ENCODE peak calls at places on chromosome 14, in five cellular contexts. One of them, this sample, is unnamed.

GRCh38 chr14:58813745-58814144 is 176.0 kb downstream of the DACT1 start:
- DNase-seq in stomach: no peak
- DNase-seq in naive thymus-derived CD4-positive, alpha-beta T cell: no peak
- DNase-seq in mesendoderm: no peak
- DNase-seq in A549: no peak
- DNase-seq in this sample: no peak

GRCh38 chr14:24149302-24149969 is 2.1 kb downstream of the RNF31 start:
- DNase-seq in stomach: no peak
- DNase-seq in naive thymus-derived CD4-positive, alpha-beta T cell: no peak
- DNase-seq in mesendoderm: no peak
- DNase-seq in A549: no peak
- DNase-seq in this sample: no peak

GRCh38 chr14:59004012-59004411 is 184.5 kb upstream of the DAAM1 start:
- DNase-seq in stomach: no peak
- DNase-seq in naive thymus-derived CD4-positive, alpha-beta T cell: no peak
- DNase-seq in mesendoderm: no peak
- DNase-seq in A549: no peak
- DNase-seq in this sample: no peak

GRCh38 chr14:57747036-57747435 is 118.9 kb downstream of the SLC35F4 start:
- DNase-seq in stomach: peak; percentile 76
- DNase-seq in naive thymus-derived CD4-positive, alpha-beta T cell: no peak
- DNase-seq in mesendoderm: no peak
- DNase-seq in A549: no peak
- DNase-seq in this sample: peak; percentile 28

GRCh38 chr14:89139404-89140247 is 277.4 kb downstream of the FOXN3 start:
- DNase-seq in stomach: no peak
- DNase-seq in naive thymus-derived CD4-positive, alpha-beta T cell: no peak
- DNase-seq in mesendoderm: peak; percentile 18
- DNase-seq in A549: no peak
- DNase-seq in this sample: no peak

GRCh38 chr14:97709552-97709951 is 912.4 kb downstream of the VRK1 start:
- DNase-seq in stomach: no peak
- DNase-seq in naive thymus-derived CD4-positive, alpha-beta T cell: no peak
- DNase-seq in mesendoderm: no peak
- DNase-seq in A549: no peak
- DNase-seq in this sample: no peak

GRCh38 chr14:70640938-70641547 is 673 bp upstream of the TTC9 start:
- DNase-seq in stomach: peak; percentile 63
- DNase-seq in naive thymus-derived CD4-positive, alpha-beta T cell: peak; percentile 24
- DNase-seq in mesendoderm: peak; percentile 68
- DNase-seq in A549: peak; percentile 61
- DNase-seq in this sample: peak; percentile 33

GRCh38 chr14:96987771-96988170 is 190.6 kb downstream of the VRK1 start:
- DNase-seq in stomach: no peak
- DNase-seq in naive thymus-derived CD4-positive, alpha-beta T cell: no peak
- DNase-seq in mesendoderm: no peak
- DNase-seq in A549: no peak
- DNase-seq in this sample: no peak

GRCh38 chr14:26687438-26687837 is 89.6 kb upstream of the NOVA1 start:
- DNase-seq in stomach: no peak
- DNase-seq in naive thymus-derived CD4-positive, alpha-beta T cell: no peak
- DNase-seq in mesendoderm: no peak
- DNase-seq in A549: no peak
- DNase-seq in this sample: no peak

GRCh38 chr14:105885561-105886320 is 359.4 kb downstream of the TMEM121 start:
- DNase-seq in stomach: peak; percentile 16
- DNase-seq in naive thymus-derived CD4-positive, alpha-beta T cell: no peak
- DNase-seq in mesendoderm: no peak
- DNase-seq in A549: no peak
- DNase-seq in this sample: no peak

GRCh38 chr14:89117017-89117416 is 292.6 kb downstream of the TTC8 start:
- DNase-seq in stomach: no peak
- DNase-seq in naive thymus-derived CD4-positive, alpha-beta T cell: no peak
- DNase-seq in mesendoderm: peak; percentile 5
- DNase-seq in A549: no peak
- DNase-seq in this sample: no peak

GRCh38 chr14:76710093-76711010 is 50.9 kb upstream of the VASH1 start:
- DNase-seq in stomach: no peak
- DNase-seq in naive thymus-derived CD4-positive, alpha-beta T cell: no peak
- DNase-seq in mesendoderm: peak; percentile 51
- DNase-seq in A549: peak; percentile 44
- DNase-seq in this sample: peak; percentile 63

GRCh38 chr14:28751467-28752058 is 15.0 kb upstream of the FOXG1 start:
- DNase-seq in stomach: peak; percentile 39
- DNase-seq in naive thymus-derived CD4-positive, alpha-beta T cell: no peak
- DNase-seq in mesendoderm: peak; percentile 83
- DNase-seq in A549: peak; percentile 51
- DNase-seq in this sample: peak; percentile 39

GRCh38 chr14:52755607-52756316 is 25.8 kb downstream of the STYX start:
- DNase-seq in stomach: no peak
- DNase-seq in naive thymus-derived CD4-positive, alpha-beta T cell: no peak
- DNase-seq in mesendoderm: no peak
- DNase-seq in A549: no peak
- DNase-seq in this sample: no peak

GRCh38 chr14:70166530-70167203 is 22.1 kb downstream of the SLC8A3 start:
- DNase-seq in stomach: no peak
- DNase-seq in naive thymus-derived CD4-positive, alpha-beta T cell: no peak
- DNase-seq in mesendoderm: no peak
- DNase-seq in A549: no peak
- DNase-seq in this sample: no peak

GRCh38 chr14:76953196-76953945 is 75.1 kb downstream of the IRF2BPL start:
- DNase-seq in stomach: peak; percentile 83
- DNase-seq in naive thymus-derived CD4-positive, alpha-beta T cell: peak; percentile 25
- DNase-seq in mesendoderm: no peak
- DNase-seq in A549: peak; percentile 90
- DNase-seq in this sample: peak; percentile 90

GRCh38 chr14:35897616-35898111 is 71.5 kb downstream of the BRMS1L start:
- DNase-seq in stomach: no peak
- DNase-seq in naive thymus-derived CD4-positive, alpha-beta T cell: no peak
- DNase-seq in mesendoderm: peak; percentile 69
- DNase-seq in A549: no peak
- DNase-seq in this sample: no peak

GRCh38 chr14:92244805-92245204 is 78.2 kb upstream of the SLC24A4 start:
- DNase-seq in stomach: no peak
- DNase-seq in naive thymus-derived CD4-positive, alpha-beta T cell: no peak
- DNase-seq in mesendoderm: peak; percentile 16
- DNase-seq in A549: no peak
- DNase-seq in this sample: no peak

GRCh38 chr14:57847096-57847495 is 18.8 kb downstream of the SLC35F4 start:
- DNase-seq in stomach: no peak
- DNase-seq in naive thymus-derived CD4-positive, alpha-beta T cell: no peak
- DNase-seq in mesendoderm: no peak
- DNase-seq in A549: no peak
- DNase-seq in this sample: no peak

GRCh38 chr14:22380511-22381455 is 208.2 kb downstream of the DAD1 start:
- DNase-seq in stomach: no peak
- DNase-seq in naive thymus-derived CD4-positive, alpha-beta T cell: no peak
- DNase-seq in mesendoderm: peak; percentile 61
- DNase-seq in A549: no peak
- DNase-seq in this sample: no peak

GRCh38 chr14:54891471-54892245 is 11.0 kb downstream of the GCH1 start:
- DNase-seq in stomach: no peak
- DNase-seq in naive thymus-derived CD4-positive, alpha-beta T cell: no peak
- DNase-seq in mesendoderm: no peak
- DNase-seq in A549: no peak
- DNase-seq in this sample: no peak

GRCh38 chr14:91919814-91920213 is 27.7 kb downstream of the FBLN5 start:
- DNase-seq in stomach: no peak
- DNase-seq in naive thymus-derived CD4-positive, alpha-beta T cell: no peak
- DNase-seq in mesendoderm: no peak
- DNase-seq in A549: no peak
- DNase-seq in this sample: peak; percentile 37

GRCh38 chr14:71552809-71553208 is 379.4 kb upstream of the RGS6 start:
- DNase-seq in stomach: no peak
- DNase-seq in naive thymus-derived CD4-positive, alpha-beta T cell: no peak
- DNase-seq in mesendoderm: no peak
- DNase-seq in A549: no peak
- DNase-seq in this sample: no peak

GRCh38 chr14:55130194-55130550 is 1.1 kb downstream of the LGALS3 start:
- DNase-seq in stomach: peak; percentile 44
- DNase-seq in naive thymus-derived CD4-positive, alpha-beta T cell: no peak
- DNase-seq in mesendoderm: peak; percentile 60
- DNase-seq in A549: peak; percentile 54
- DNase-seq in this sample: no peak

GRCh38 chr14:57346741-57347140 is 43.6 kb upstream of the NAA30 start:
- DNase-seq in stomach: no peak
- DNase-seq in naive thymus-derived CD4-positive, alpha-beta T cell: no peak
- DNase-seq in mesendoderm: no peak
- DNase-seq in A549: no peak
- DNase-seq in this sample: no peak

GRCh38 chr14:67881225-67881624 is 61.6 kb downstream of the RAD51B start:
- DNase-seq in stomach: no peak
- DNase-seq in naive thymus-derived CD4-positive, alpha-beta T cell: no peak
- DNase-seq in mesendoderm: no peak
- DNase-seq in A549: no peak
- DNase-seq in this sample: no peak

GRCh38 chr14:104865069-104865630 is at the start of gene CEP170B:
- DNase-seq in stomach: peak; percentile 68
- DNase-seq in naive thymus-derived CD4-positive, alpha-beta T cell: peak; percentile 44
- DNase-seq in mesendoderm: peak; percentile 32
- DNase-seq in A549: peak; percentile 60
- DNase-seq in this sample: no peak

GRCh38 chr14:35122696-35123387 is 490 bp downstream of the PRORP start:
- DNase-seq in stomach: no peak
- DNase-seq in naive thymus-derived CD4-positive, alpha-beta T cell: no peak
- DNase-seq in mesendoderm: peak; percentile 74
- DNase-seq in A549: peak; percentile 55
- DNase-seq in this sample: peak; percentile 49

GRCh38 chr14:104770851-104771272 is 17.9 kb downstream of the SIVA1 start:
- DNase-seq in stomach: no peak
- DNase-seq in naive thymus-derived CD4-positive, alpha-beta T cell: no peak
- DNase-seq in mesendoderm: no peak
- DNase-seq in A549: no peak
- DNase-seq in this sample: no peak

GRCh38 chr14:55136868-55137785 is 8.1 kb downstream of the LGALS3 start:
- DNase-seq in stomach: peak; percentile 79
- DNase-seq in naive thymus-derived CD4-positive, alpha-beta T cell: no peak
- DNase-seq in mesendoderm: no peak
- DNase-seq in A549: no peak
- DNase-seq in this sample: peak; percentile 60

GRCh38 chr14:72792051-72792788 is 101.7 kb downstream of the DPF3 start:
- DNase-seq in stomach: no peak
- DNase-seq in naive thymus-derived CD4-positive, alpha-beta T cell: no peak
- DNase-seq in mesendoderm: peak; percentile 32
- DNase-seq in A549: no peak
- DNase-seq in this sample: peak; percentile 92

GRCh38 chr14:68955164-68955921 is 23.8 kb downstream of the ACTN1 start:
- DNase-seq in stomach: no peak
- DNase-seq in naive thymus-derived CD4-positive, alpha-beta T cell: no peak
- DNase-seq in mesendoderm: no peak
- DNase-seq in A549: no peak
- DNase-seq in this sample: no peak
- H3K4me1 ChIP-seq in stomach: peaks cover 94% of the 10 kb centered on the region
- H3K4me1 ChIP-seq in naive thymus-derived CD4-positive, alpha-beta T cell: peaks cover 88% of the 10 kb centered on the region
- H3K4me1 ChIP-seq in mesendoderm: peaks cover 7% of the 10 kb centered on the region
- H3K4me1 ChIP-seq in A549: peaks cover 100% of the 10 kb centered on the region
- H3K4me1 ChIP-seq in this sample: peaks cover 75% of the 10 kb centered on the region

GRCh38 chr14:21108791-21109190 is 7.9 kb downstream of the TMEM253 start:
- DNase-seq in stomach: no peak
- DNase-seq in naive thymus-derived CD4-positive, alpha-beta T cell: no peak
- DNase-seq in mesendoderm: no peak
- DNase-seq in A549: no peak
- DNase-seq in this sample: no peak

GRCh38 chr14:21106506-21107359 is 5.9 kb downstream of the TMEM253 start:
- DNase-seq in stomach: peak; percentile 87
- DNase-seq in naive thymus-derived CD4-positive, alpha-beta T cell: peak; percentile 63
- DNase-seq in mesendoderm: peak; percentile 89
- DNase-seq in A549: peak; percentile 78
- DNase-seq in this sample: peak; percentile 94

GRCh38 chr14:21109377-21110260 is 8.8 kb downstream of the TMEM253 start:
- DNase-seq in stomach: no peak
- DNase-seq in naive thymus-derived CD4-positive, alpha-beta T cell: no peak
- DNase-seq in mesendoderm: peak; percentile 79
- DNase-seq in A549: no peak
- DNase-seq in this sample: no peak

GRCh38 chr14:21106191-21106505 is 5.3 kb downstream of the TMEM253 start:
- DNase-seq in stomach: no peak
- DNase-seq in naive thymus-derived CD4-positive, alpha-beta T cell: no peak
- DNase-seq in mesendoderm: no peak
- DNase-seq in A549: no peak
- DNase-seq in this sample: peak; percentile 56

DNA sequence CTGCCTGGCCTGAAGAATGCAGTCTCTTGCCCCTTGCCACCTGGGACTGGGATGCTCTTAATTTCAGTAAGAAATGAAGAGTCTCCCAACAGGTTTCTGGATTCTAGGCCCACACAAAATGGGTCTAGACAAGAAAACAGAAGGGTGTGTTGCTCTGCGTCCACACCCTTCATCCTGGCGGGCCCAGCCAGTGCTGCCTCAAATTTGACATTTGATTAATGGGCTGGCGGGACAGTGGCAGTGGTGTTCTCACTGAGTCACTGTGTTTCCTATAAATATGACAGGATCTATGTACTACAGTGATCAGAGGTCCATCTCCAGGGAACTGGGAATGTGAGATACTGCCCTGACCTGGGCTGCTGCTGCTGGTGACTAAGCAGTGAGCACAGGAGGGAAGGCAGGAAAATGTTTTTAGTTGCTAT is 6.5 kb downstream of the TMEM253 start:
- DNase-seq in stomach: no peak
- DNase-seq in naive thymus-derived CD4-positive, alpha-beta T cell: no peak
- DNase-seq in mesendoderm: no peak
- DNase-seq in A549: no peak
- DNase-seq in this sample: peak; percentile 58
- H3K27ac ChIP-seq in stomach: peak overlapping the region; percentile 13
- H3K27ac ChIP-seq in naive thymus-derived CD4-positive, alpha-beta T cell: no peak overlapping the region
- H3K27ac ChIP-seq in mesendoderm: no peak overlapping the region
- H3K27ac ChIP-seq in A549: peak overlapping the region; percentile 96
- H3K27ac ChIP-seq in this sample: peak overlapping the region; percentile 98

DNA sequence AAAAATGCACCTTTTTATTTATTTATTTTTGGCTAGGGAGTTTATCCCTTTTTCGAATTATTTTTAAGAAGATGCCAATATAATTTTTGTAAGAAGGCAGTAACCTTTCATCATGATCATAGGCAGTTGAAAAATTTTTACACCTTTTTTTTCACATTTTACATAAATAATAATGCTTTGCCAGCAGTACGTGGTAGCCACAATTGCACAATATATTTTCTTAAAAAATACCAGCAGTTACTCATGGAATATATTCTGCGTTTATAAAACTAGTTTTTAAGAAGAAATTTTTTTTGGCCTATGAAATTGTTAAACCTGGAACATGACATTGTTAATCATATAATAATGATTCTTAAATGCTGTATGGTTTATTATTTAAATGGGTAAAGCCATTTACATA is 14.9 kb upstream of the SNAPC1 start:
- DNase-seq in stomach: no peak
- DNase-seq in naive thymus-derived CD4-positive, alpha-beta T cell: no peak
- DNase-seq in mesendoderm: no peak
- DNase-seq in A549: no peak
- DNase-seq in this sample: no peak
- H3K4me3 ChIP-seq in stomach: no peak overlapping the region
- H3K4me3 ChIP-seq in naive thymus-derived CD4-positive, alpha-beta T cell: no peak overlapping the region
- H3K4me3 ChIP-seq in mesendoderm: no peak overlapping the region
- H3K4me3 ChIP-seq in A549: no peak overlapping the region
- H3K4me3 ChIP-seq in this sample: no peak overlapping the region

GRCh38 chr14:103714063-103714724 is 1.1 kb downstream of the XRCC3 start:
- DNase-seq in stomach: no peak
- DNase-seq in naive thymus-derived CD4-positive, alpha-beta T cell: no peak
- DNase-seq in mesendoderm: no peak
- DNase-seq in A549: no peak
- DNase-seq in this sample: no peak
- H3K4me1 ChIP-seq in stomach: peaks cover 90% of the 10 kb centered on the region
- H3K4me1 ChIP-seq in naive thymus-derived CD4-positive, alpha-beta T cell: peaks cover 10% of the 10 kb centered on the region
- H3K4me1 ChIP-seq in mesendoderm: peaks cover 3% of the 10 kb centered on the region
- H3K4me1 ChIP-seq in A549: peaks cover 19% of the 10 kb centered on the region
- H3K4me1 ChIP-seq in this sample: peaks cover 5% of the 10 kb centered on the region

This sample was measured in adrenal gland.